ENCODE peak calls at places on chromosomes 5 and 9, in five cellular contexts. I is tibial nerve, F is stomach, J is transverse colon, X is sigmoid colon. K is an unnamed sample. For H3K36me3, the result is how much of the 10 kb centered on the place peaks cover.

GRCh38 chr5:115423541-115423940 is 121.0 kb downstream of the FEM1C start:
- DNase-seq in F (peak), I (peak), J (peak), X (peak), K (no peak)

GRCh38 chr9:118336952-118337349 is 632.7 kb downstream of the TLR4 start:
- DNase-seq in X (no peak), I (no peak), F (no peak), J (no peak), K (no peak)

GRCh38 chr9:133163559-133164208 is at the start of gene GBGT1:
- DNase-seq in F (peak), I (peak), J (peak), X (peak), K (peak)

GRCh38 chr9:134299883-134300282 is 26.4 kb upstream of the RXRA start:
- DNase-seq in I (no peak), X (no peak), F (peak), J (no peak), K (peak)

GRCh38 chr5:61597684-61598083 is 265.6 kb downstream of the ZSWIM6 start:
- DNase-seq in F (no peak), J (no peak), X (no peak), I (no peak), K (no peak)

GRCh38 chr5:153659337-153659736 is 168.9 kb downstream of the GRIA1 start:
- DNase-seq in X (no peak), F (no peak), J (no peak), I (no peak), K (no peak)

GRCh38 chr9:90365646-90366045 is 277.0 kb downstream of the DIRAS2 start:
- DNase-seq in I (no peak), X (no peak), J (no peak), F (no peak), K (no peak)

GRCh38 chr5:27158171-27158570 is 119.8 kb upstream of the CDH9 start:
- DNase-seq in J (no peak), F (no peak), X (no peak), I (no peak), K (no peak)

GRCh38 chr9:126146254-126147145 is 180.1 kb upstream of the MVB12B start:
- DNase-seq in X (no peak), F (peak), J (peak), I (no peak), K (no peak)

GRCh38 chr5:178223196-178223773 is 9.3 kb downstream of the PHYKPL start:
- DNase-seq in F (no peak), J (no peak), I (no peak), X (no peak), K (no peak)

GRCh38 chr5:178224403-178224802 is 8.2 kb downstream of the PHYKPL start:
- DNase-seq in I (no peak), F (no peak), X (no peak), J (no peak), K (no peak)

GRCh38 chr5:178225174-178225573 is 7.4 kb downstream of the PHYKPL start:
- DNase-seq in J (no peak), F (no peak), I (no peak), X (no peak), K (no peak)

GRCh38 chr5:178222292-178222691 is 10.3 kb downstream of the PHYKPL start:
- DNase-seq in F (no peak), X (no peak), J (peak), I (no peak), K (no peak)

GRCh38 chr5:178223828-178224335 is 8.7 kb downstream of the PHYKPL start:
- DNase-seq in J (no peak), F (no peak), X (no peak), I (no peak), K (no peak)
- H3K36me3 ChIP-seq in J (under half), F (half or more), X (under half), I (half or more), K (under half)

DNA sequence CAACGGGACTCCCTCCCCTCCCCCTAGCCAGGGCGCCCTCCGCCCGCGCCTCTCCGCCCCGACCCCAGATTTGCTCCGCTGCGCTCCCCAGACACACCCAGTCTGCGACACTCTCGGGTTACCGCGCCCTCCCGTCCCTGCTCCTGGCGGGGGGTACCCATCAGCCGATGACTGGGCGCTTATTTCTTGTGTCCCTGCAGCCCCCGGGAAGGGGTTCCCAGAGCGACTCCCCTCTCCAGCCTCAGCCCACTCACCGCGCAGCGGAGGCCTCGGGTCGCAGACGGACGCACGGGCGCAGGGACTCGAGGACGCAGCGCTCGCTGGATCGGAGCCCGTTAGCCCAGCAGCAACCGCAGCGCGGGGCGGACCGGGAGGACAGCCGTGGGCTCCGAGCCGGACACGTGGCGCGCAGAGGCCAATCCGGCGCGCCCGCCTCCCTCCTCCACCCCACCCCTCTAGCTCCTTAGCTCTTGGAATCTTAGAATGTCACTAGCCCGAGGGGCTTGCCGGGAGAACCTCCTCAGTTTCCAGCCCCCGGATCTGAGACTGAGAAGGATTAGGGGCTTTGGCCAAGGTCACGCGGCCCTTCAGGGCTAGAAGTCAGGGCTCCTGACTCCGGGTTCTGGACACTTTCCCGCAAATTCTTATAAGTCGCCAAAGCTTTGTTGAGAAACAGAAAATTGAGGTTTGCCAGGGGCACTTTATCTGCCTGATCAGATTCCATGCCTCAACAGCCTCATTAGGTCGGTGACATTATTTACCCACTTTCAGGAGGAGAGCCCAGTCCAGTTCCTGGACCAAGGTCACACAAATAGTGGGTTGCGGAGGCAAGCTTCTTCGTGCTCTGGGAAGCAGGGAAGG is at the start of gene ANXA6:
- DNase-seq in F (peak), J (peak), X (peak), I (peak), K (peak)
- TF ChIP-seq EP300 in F (no peak), J (no peak), X (no peak), I (peak), K (no peak)

DNA sequence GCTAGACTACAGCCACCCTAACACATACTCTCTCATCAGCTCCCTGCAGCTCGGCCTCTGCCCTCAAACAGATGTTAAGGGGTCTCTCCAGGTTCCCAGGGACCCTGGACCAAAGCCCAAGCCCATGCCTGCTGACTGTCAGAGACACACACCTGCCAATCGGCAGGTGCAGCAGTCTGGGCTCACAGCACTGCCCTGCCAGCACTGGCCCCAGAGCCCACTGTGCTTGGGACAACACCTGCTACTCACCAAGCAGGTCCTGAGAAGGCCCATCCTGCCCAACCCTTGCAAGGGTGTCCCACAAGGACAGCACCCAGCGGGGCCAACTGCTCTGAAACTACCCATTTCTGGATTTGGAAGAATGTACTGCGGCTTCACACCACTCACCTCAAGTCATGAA is 20.2 kb upstream of the ZDHHC11 start:
- DNase-seq in I (no peak), F (no peak), J (no peak), X (no peak), K (no peak)
- H3K4me3 ChIP-seq in I (no peak), F (no peak), J (no peak), X (no peak), K (no peak)

GRCh38 chr5:172840077-172840777 is 6.2 kb downstream of the ERGIC1 start:
- DNase-seq in F (no peak), I (no peak), X (no peak), J (no peak), K (no peak)

GRCh38 chr5:172835246-172836030 is 1.4 kb downstream of the ERGIC1 start:
- DNase-seq in J (no peak), F (no peak), X (no peak), I (no peak), K (no peak)

GRCh38 chr5:172838151-172838875 is 4.3 kb downstream of the ERGIC1 start:
- DNase-seq in F (no peak), X (no peak), I (no peak), J (no peak), K (no peak)

GRCh38 chr5:172839669-172840068 is 5.6 kb downstream of the ERGIC1 start:
- DNase-seq in J (no peak), F (peak), X (no peak), I (no peak), K (peak)

GRCh38 chr5:172837640-172838039 is 3.6 kb downstream of the ERGIC1 start:
- DNase-seq in J (peak), F (peak), X (peak), I (no peak), K (no peak)
- H3K36me3 ChIP-seq in J (under half), F (under half), X (under half), I (under half), K (under half)

GRCh38 chr5:59840200-59840601 is 53.3 kb downstream of the PDE4D start:
- DNase-seq in X (no peak), I (no peak), J (no peak), F (no peak), K (no peak)
- TF ChIP-seq EP300 in X (no peak), I (no peak), J (no peak), F (no peak), K (no peak)